ENCODE peak calls at places on chromosome 19, in six cellular contexts. Q, Z, X, H, G and O are unnamed samples.

GRCh38 chr19:6125571-6125989 is 9.9 kb upstream of the ACSBG2 start:
- DNase-seq in Q (peak), H (no peak), G (peak), X (peak), Z (peak), O (peak)

GRCh38 chr19:35213678-35214632 is 14.6 kb downstream of the FAM187B start:
- DNase-seq in X (peak), Z (peak), Q (peak), G (peak), H (no peak), O (peak)

GRCh38 chr19:41531438-41532311 is 44.3 kb upstream of the CEACAM21 start:
- DNase-seq in Q (no peak), Z (peak), G (peak), H (no peak), X (peak), O (peak)

GRCh38 chr19:17248011-17248776 is 2.5 kb upstream of the NR2F6 start:
- DNase-seq in Z (peak), H (no peak), X (no peak), Q (no peak), G (no peak), O (peak)

GRCh38 chr19:48533770-48534169 is 18.2 kb upstream of the SULT2B1 start:
- DNase-seq in Q (no peak), Z (no peak), G (no peak), H (no peak), X (no peak), O (no peak)

GRCh38 chr19:15464394-15465385 is at the start of gene RASAL3:
- DNase-seq in Q (no peak), X (no peak), Z (peak), H (no peak), G (no peak), O (no peak)

GRCh38 chr19:17725422-17726078 is 6.3 kb downstream of the MAP1S start:
- DNase-seq in Q (no peak), X (no peak), Z (no peak), G (no peak), H (no peak), O (no peak)

GRCh38 chr19:33740811-33741396 is 55.8 kb upstream of the KCTD15 start:
- DNase-seq in X (no peak), Z (peak), H (peak), G (no peak), Q (no peak), O (peak)

GRCh38 chr19:50325310-50326100 is 3.7 kb downstream of the KCNC3 start:
- DNase-seq in X (no peak), G (peak), Q (peak), H (peak), Z (peak), O (peak)

GRCh38 chr19:11141937-11142527 is 13.6 kb downstream of the SPC24 start:
- DNase-seq in Q (no peak), X (no peak), H (no peak), G (no peak), Z (no peak), O (no peak)

GRCh38 chr19:27754700-27755099 is 1458.3 kb downstream of the UQCRFS1 start:
- DNase-seq in Q (no peak), G (no peak), H (no peak), Z (no peak), X (no peak), O (no peak)

GRCh38 chr19:44931541-44931940 is 10.5 kb upstream of the APOC4 start:
- DNase-seq in G (no peak), H (no peak), Z (no peak), Q (no peak), X (no peak), O (no peak)

GRCh38 chr19:47094557-47095517 is 18.7 kb downstream of the ZC3H4 start:
- DNase-seq in G (peak), Q (no peak), H (no peak), Z (peak), X (no peak), O (peak)

GRCh38 chr19:50383307-50383851 is 768 bp upstream of the POLD1 start:
- DNase-seq in G (no peak), Z (no peak), H (no peak), X (peak), Q (no peak), O (peak)

GRCh38 chr19:49019242-49019932 is 2.5 kb upstream of the LHB start:
- DNase-seq in Q (peak), Z (peak), H (no peak), G (peak), X (peak), O (peak)

GRCh38 chr19:55537741-55538111 is 793 bp upstream of the SBK2 start:
- DNase-seq in X (no peak), Q (no peak), Z (no peak), G (no peak), H (no peak), O (no peak)

GRCh38 chr19:39871362-39871761 is 25.2 kb upstream of the FBL start:
- DNase-seq in G (no peak), X (no peak), Q (no peak), Z (no peak), H (no peak), O (no peak)

GRCh38 chr19:38076337-38076736 is 147.7 kb downstream of the DPF1 start:
- DNase-seq in H (no peak), G (no peak), X (no peak), Z (no peak), Q (no peak), O (no peak)

GRCh38 chr19:6250909-6251308 is 28.9 kb downstream of the MLLT1 start:
- DNase-seq in Z (no peak), H (no peak), Q (no peak), X (no peak), G (no peak), O (no peak)

GRCh38 chr19:47742636-47743035 is 2.7 kb upstream of the NOP53 start:
- DNase-seq in H (no peak), Q (no peak), X (no peak), Z (no peak), G (no peak), O (no peak)

GRCh38 chr19:49583239-49583638 is 2.1 kb downstream of the PRRG2 start:
- DNase-seq in X (no peak), Z (no peak), Q (no peak), H (no peak), G (no peak), O (no peak)

GRCh38 chr19:58181902-58182576 is 822 bp upstream of the ZNF274 start:
- DNase-seq in X (peak), Q (no peak), Z (peak), G (peak), H (no peak), O (peak)

GRCh38 chr19:46287585-46287984 is 9.3 kb upstream of the HIF3A start:
- DNase-seq in X (no peak), Q (no peak), Z (no peak), H (no peak), G (no peak), O (no peak)

GRCh38 chr19:46386996-46387712 is 26.2 kb downstream of the CCDC8 start:
- DNase-seq in X (no peak), G (no peak), Z (no peak), Q (no peak), H (no peak), O (peak)

GRCh38 chr19:5225486-5226345 is 114.9 kb downstream of the PTPRS start:
- DNase-seq in G (no peak), Q (no peak), Z (no peak), H (peak), X (no peak), O (no peak)

GRCh38 chr19:12425501-12426274 is 15.1 kb downstream of the ZNF443 start:
- DNase-seq in G (no peak), Z (no peak), H (no peak), X (no peak), Q (no peak), O (no peak)

GRCh38 chr19:55082023-55082851 is 6.6 kb downstream of the EPS8L1 start:
- DNase-seq in H (no peak), G (no peak), Z (no peak), X (no peak), Q (no peak), O (no peak)

GRCh38 chr19:54207908-54208783 is 7.5 kb downstream of the RPS9 start:
- DNase-seq in H (no peak), X (peak), Q (no peak), Z (peak), G (peak), O (peak)

GRCh38 chr19:5519076-5519475 is 48.7 kb downstream of the TINCR start:
- DNase-seq in Z (no peak), X (no peak), G (no peak), H (no peak), Q (no peak), O (no peak)

GRCh38 chr19:6590458-6591319 is at the start of gene CD70:
- DNase-seq in X (no peak), Z (no peak), G (no peak), Q (no peak), H (peak), O (no peak)

GRCh38 chr19:54660967-54661366 is 1.8 kb upstream of the LILRB4 start:
- DNase-seq in G (no peak), Q (no peak), H (no peak), Z (no peak), X (no peak), O (no peak)

GRCh38 chr19:37551123-37551993 is 43.2 kb downstream of the ZNF571 start:
- DNase-seq in Z (peak), G (no peak), H (no peak), Q (no peak), X (no peak), O (no peak)

GRCh38 chr19:48393559-48394330 is at the start of gene GRIN2D:
- DNase-seq in Q (no peak), H (no peak), G (no peak), Z (no peak), X (no peak), O (no peak)

GRCh38 chr19:48933382-48933932 is at the start of gene DHDH:
- DNase-seq in Q (peak), Z (peak), H (peak), X (no peak), G (peak), O (peak)

GRCh38 chr19:6588508-6589345 is 2.2 kb downstream of the CD70 start:
- DNase-seq in Z (no peak), H (no peak), X (no peak), Q (no peak), G (no peak), O (no peak)

GRCh38 chr19:42108527-42109389 is 23.5 kb downstream of the POU2F2 start:
- DNase-seq in Z (peak), X (peak), H (peak), G (peak), Q (peak), O (peak)

GRCh38 chr19:35055715-35056179 is 14.2 kb downstream of the HPN start:
- DNase-seq in Z (no peak), Q (no peak), G (no peak), X (no peak), H (no peak), O (no peak)

DNA sequence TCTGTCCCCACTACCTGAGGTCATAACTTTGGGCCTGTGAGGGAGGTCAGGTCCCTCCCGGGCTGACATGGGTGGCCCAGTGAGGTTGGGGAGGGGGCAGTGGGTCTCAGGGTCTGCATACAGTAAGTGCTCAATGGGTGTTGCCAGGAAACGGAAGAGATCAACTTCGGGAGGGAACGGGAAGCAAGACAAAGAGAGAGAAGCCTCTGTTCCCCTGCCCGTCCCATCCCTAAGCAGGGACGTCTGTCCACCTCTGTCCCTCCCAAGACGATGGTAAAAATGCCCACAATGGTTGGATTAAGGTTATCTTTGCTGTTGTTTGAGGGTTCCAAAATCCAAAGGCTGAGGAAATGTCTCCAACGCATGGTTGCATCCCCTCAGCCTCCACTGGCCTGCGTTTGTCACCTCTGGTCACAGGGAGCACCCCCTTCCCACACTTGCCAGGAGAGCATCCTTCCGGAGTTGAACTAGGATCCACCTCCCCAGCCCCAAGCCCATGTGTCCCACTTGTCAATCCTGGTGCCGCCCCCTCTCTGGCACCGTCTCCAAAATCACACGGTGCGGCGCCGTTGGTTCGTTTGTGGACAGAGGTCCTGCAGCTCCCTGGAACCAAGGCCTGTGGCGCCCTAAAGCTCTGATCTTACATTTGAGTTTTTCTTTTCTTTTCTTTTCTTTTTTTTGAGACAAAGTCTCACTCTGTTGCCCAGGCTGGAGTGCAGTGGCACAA is 774 bp upstream of the HOMER3 start:
- DNase-seq in G (no peak), H (no peak), X (no peak), Q (no peak), Z (no peak), O (no peak)
- H3K27ac ChIP-seq in G (peak), H (peak), X (no peak), Q (no peak), Z (no peak), O (no peak)

DNA sequence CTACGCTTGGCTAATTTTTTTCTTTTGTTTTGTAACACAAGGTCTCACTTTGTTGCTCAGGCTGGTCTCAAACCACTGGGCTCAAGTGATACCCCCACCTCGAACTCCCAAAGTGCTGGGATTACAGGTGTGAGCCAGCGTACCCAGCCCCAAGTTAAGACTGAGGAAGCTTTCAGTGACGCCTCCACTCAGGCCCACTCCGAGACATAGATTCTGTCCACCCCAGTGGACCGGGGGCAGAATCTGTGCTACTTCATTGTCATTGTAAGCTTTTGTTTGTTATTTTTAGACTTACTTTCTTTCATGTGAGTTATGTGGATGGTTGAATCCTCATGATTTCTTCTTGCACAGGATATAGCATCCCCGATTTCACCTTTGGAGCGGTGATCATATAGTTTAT is 156.9 kb upstream of the TSHZ3 start:
- DNase-seq in G (peak), Q (no peak), H (no peak), Z (no peak), X (no peak), O (no peak)
- H3K4me3 ChIP-seq in G (no peak), Q (no peak), H (no peak), Z (no peak), X (no peak), O (no peak)

GRCh38 chr19:22976248-22976647 is 26.7 kb downstream of the ZNF728 start:
- DNase-seq in Q (no peak), G (no peak), H (no peak), Z (no peak), X (no peak), O (no peak)
- H3K27ac ChIP-seq in Q (no peak), G (no peak), H (no peak), Z (no peak), X (no peak), O (no peak)

DNA sequence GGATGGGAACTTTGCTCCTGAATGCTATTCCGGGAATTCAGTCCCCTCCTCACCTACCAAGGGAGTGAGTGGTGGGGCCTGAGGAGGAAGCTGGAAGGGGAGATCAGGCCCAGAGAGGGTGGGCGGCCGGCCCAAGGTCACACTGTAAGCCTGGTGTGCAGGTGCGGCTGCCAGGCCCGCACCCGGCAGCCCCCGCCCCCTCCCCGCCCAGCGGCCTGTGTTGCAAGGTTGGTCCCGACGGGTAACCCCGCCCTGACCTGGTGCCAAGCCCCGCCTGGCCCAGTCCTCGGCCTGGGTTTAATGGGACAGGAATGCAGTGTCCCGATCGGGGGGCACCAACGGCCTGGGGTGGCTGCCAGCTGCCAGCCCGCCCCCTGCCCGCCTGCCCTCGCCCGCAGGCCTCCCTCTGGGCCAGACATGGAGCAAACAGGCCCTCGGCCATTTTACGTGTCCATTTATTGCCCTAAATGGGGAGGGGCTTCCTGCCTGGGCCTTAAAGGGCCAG is 5.5 kb downstream of the ZBTB7A start:
- DNase-seq in Q (no peak), G (peak), X (peak), H (no peak), Z (peak), O (peak)
- H3K4me3 ChIP-seq in Q (peak), G (no peak), X (peak), H (no peak), Z (peak), O (no peak)

GRCh38 chr19:31271569-31271911 is 77.7 kb downstream of the TSHZ3 start:
- DNase-seq in G (no peak), Q (no peak), Z (no peak), X (no peak), H (no peak), O (no peak)

GRCh38 chr19:31269425-31270127 is 79.7 kb downstream of the TSHZ3 start:
- DNase-seq in Z (no peak), X (no peak), G (no peak), H (no peak), Q (no peak), O (no peak)

GRCh38 chr19:31268751-31269150 is 80.5 kb downstream of the TSHZ3 start:
- DNase-seq in Z (no peak), X (no peak), H (no peak), G (no peak), Q (no peak), O (no peak)

GRCh38 chr19:31272707-31273106 is 76.5 kb downstream of the TSHZ3 start:
- DNase-seq in H (no peak), G (no peak), X (no peak), Z (no peak), Q (no peak), O (no peak)

GRCh38 chr19:31270897-31271568 is 78.2 kb downstream of the TSHZ3 start:
- DNase-seq in H (no peak), Z (no peak), G (no peak), X (no peak), Q (no peak), O (no peak)
- H3K27ac ChIP-seq in H (no peak), Z (no peak), G (no peak), X (no peak), Q (no peak), O (no peak)

GRCh38 chr19:8342684-8343482 is at the start of gene KANK3:
- DNase-seq in G (peak), H (peak), Q (peak), X (peak), Z (peak), O (peak)
- H3K4me3 ChIP-seq in G (peak), H (peak), Q (peak), X (peak), Z (peak), O (no peak)

GRCh38 chr19:2033825-2034159 is 17.3 kb downstream of the MKNK2 start:
- DNase-seq in H (no peak), Q (no peak), Z (no peak), X (no peak), G (no peak), O (no peak)

GRCh38 chr19:2035590-2035991 is 15.5 kb downstream of the MKNK2 start:
- DNase-seq in X (no peak), H (no peak), Z (no peak), G (no peak), Q (no peak), O (no peak)

GRCh38 chr19:2036424-2036823 is 14.6 kb downstream of the MKNK2 start:
- DNase-seq in Q (no peak), X (no peak), G (no peak), Z (no peak), H (no peak), O (peak)

GRCh38 chr19:2033115-2033824 is 17.8 kb upstream of the BTBD2 start:
- DNase-seq in Z (no peak), X (no peak), Q (no peak), H (no peak), G (no peak), O (no peak)

DNA sequence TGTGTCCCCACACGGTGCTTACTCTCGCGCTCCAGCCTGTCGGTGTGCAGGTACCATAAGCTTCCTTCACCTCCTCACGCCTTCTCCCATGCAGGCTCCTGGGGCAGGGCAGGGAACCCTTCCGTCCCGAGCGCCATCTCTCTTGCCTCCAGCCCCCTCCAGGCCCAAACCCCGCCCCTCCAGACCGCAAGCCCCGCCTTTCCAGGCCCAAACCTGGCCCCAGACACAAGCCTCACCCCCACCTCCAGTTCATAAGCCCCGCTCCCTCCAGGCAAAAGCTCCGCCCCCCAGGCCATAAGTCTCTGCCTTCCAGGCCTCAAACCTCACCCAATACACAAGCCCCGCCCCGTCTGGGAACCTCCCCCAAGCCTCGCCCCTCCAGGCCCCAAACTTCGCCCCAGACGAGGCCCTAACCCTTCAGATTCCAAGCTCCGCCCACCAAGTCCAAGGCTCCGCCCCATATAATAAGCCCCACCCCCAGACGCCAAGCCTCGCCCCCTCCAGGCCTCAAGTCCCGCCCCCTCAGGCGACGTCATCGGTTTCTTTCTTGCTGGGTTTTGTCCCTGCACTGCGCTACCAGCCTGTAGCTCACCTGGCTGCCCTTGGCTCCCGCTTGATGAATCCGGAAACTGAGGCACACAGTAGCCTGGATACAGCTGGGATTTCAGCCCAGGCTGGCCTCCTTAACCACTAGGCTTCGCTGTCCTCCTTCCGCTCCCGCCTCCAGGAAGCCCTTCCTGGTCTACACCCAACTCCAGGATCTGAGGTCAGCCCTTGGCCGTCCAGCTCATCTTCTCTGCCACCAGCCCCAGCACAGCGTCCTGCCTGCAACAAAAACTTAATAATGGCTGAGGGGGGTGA is 16.1 kb downstream of the MKNK2 start:
- DNase-seq in Q (peak), G (peak), Z (peak), H (no peak), X (no peak), O (peak)
- H3K27ac ChIP-seq in Q (peak), G (peak), Z (peak), H (no peak), X (peak), O (no peak)

GRCh38 chr19:43522929-43523328 is 4.1 kb downstream of the ETHE1 start:
- DNase-seq in H (no peak), Q (no peak), G (no peak), Z (no peak), X (no peak), O (no peak)

GRCh38 chr19:43526884-43527859 is at the start of gene ETHE1:
- DNase-seq in Q (no peak), X (peak), H (peak), G (peak), Z (peak), O (peak)

GRCh38 chr19:43525836-43526771 is 897 bp downstream of the ETHE1 start:
- DNase-seq in H (no peak), X (no peak), G (no peak), Q (no peak), Z (peak), O (peak)

GRCh38 chr19:43527860-43528622 is 1.0 kb upstream of the ETHE1 start:
- DNase-seq in Q (no peak), Z (peak), X (peak), H (no peak), G (no peak), O (peak)

GRCh38 chr19:43524922-43525835 is 1.8 kb downstream of the ETHE1 start:
- DNase-seq in X (peak), H (no peak), Z (peak), G (peak), Q (peak), O (peak)
- H3K4me3 ChIP-seq in X (peak), H (peak), Z (peak), G (peak), Q (peak), O (no peak)